ENCODE peak calls at places on chromosomes 12 and 14, in ten cellular contexts. One of them, this sample, is unnamed. For H3K4me1, the result is how much of the 10 kb centered on the place peaks cover.

GRCh38 chr14:35992816-35993511 is 166.8 kb downstream of the BRMS1L start:
- DNase-seq in mucosa of descending colon: no peak
- DNase-seq in neuronal stem cell: no peak
- DNase-seq in CD8-positive, alpha-beta memory T cell: no peak
- DNase-seq in heart right ventricle: no peak
- DNase-seq in heart left ventricle: no peak
- DNase-seq in PC-3: no peak
- DNase-seq in IMR-90: no peak
- DNase-seq in mesenchymal stem cell: no peak
- DNase-seq in Panc1: no peak
- DNase-seq in this sample: no peak

GRCh38 chr12:53744730-53745129 is 7.0 kb downstream of the CISTR start:
- DNase-seq in mucosa of descending colon: no peak
- DNase-seq in neuronal stem cell: no peak
- DNase-seq in CD8-positive, alpha-beta memory T cell: no peak
- DNase-seq in heart right ventricle: no peak
- DNase-seq in heart left ventricle: no peak
- DNase-seq in PC-3: no peak
- DNase-seq in IMR-90: no peak
- DNase-seq in mesenchymal stem cell: no peak
- DNase-seq in Panc1: no peak
- DNase-seq in this sample: no peak

GRCh38 chr14:68168460-68169109 is 349.0 kb downstream of the RAD51B start:
- DNase-seq in mucosa of descending colon: no peak
- DNase-seq in neuronal stem cell: no peak
- DNase-seq in CD8-positive, alpha-beta memory T cell: no peak
- DNase-seq in heart right ventricle: no peak
- DNase-seq in heart left ventricle: no peak
- DNase-seq in PC-3: no peak
- DNase-seq in IMR-90: no peak
- DNase-seq in mesenchymal stem cell: no peak
- DNase-seq in Panc1: no peak
- DNase-seq in this sample: no peak

GRCh38 chr14:72847721-72848120 is 46.2 kb downstream of the DPF3 start:
- DNase-seq in mucosa of descending colon: no peak
- DNase-seq in neuronal stem cell: no peak
- DNase-seq in CD8-positive, alpha-beta memory T cell: no peak
- DNase-seq in heart right ventricle: no peak
- DNase-seq in heart left ventricle: no peak
- DNase-seq in PC-3: peak
- DNase-seq in IMR-90: no peak
- DNase-seq in mesenchymal stem cell: no peak
- DNase-seq in Panc1: no peak
- DNase-seq in this sample: no peak

GRCh38 chr12:115322275-115322674 is 638.3 kb upstream of the TBX3 start:
- DNase-seq in mucosa of descending colon: no peak
- DNase-seq in neuronal stem cell: no peak
- DNase-seq in CD8-positive, alpha-beta memory T cell: no peak
- DNase-seq in heart right ventricle: no peak
- DNase-seq in heart left ventricle: no peak
- DNase-seq in PC-3: peak
- DNase-seq in IMR-90: peak
- DNase-seq in mesenchymal stem cell: peak
- DNase-seq in Panc1: no peak
- DNase-seq in this sample: peak

GRCh38 chr12:46661161-46661845 is 164.5 kb downstream of the SLC38A4 start:
- DNase-seq in mucosa of descending colon: no peak
- DNase-seq in neuronal stem cell: peak
- DNase-seq in CD8-positive, alpha-beta memory T cell: peak
- DNase-seq in heart right ventricle: no peak
- DNase-seq in heart left ventricle: no peak
- DNase-seq in PC-3: peak
- DNase-seq in IMR-90: peak
- DNase-seq in mesenchymal stem cell: peak
- DNase-seq in Panc1: peak
- DNase-seq in this sample: peak

GRCh38 chr12:34290191-34290995 is 268.1 kb downstream of the ALG10 start:
- DNase-seq in mucosa of descending colon: peak
- DNase-seq in neuronal stem cell: no peak
- DNase-seq in CD8-positive, alpha-beta memory T cell: no peak
- DNase-seq in heart right ventricle: no peak
- DNase-seq in heart left ventricle: no peak
- DNase-seq in PC-3: no peak
- DNase-seq in IMR-90: no peak
- DNase-seq in mesenchymal stem cell: no peak
- DNase-seq in Panc1: no peak
- DNase-seq in this sample: no peak

GRCh38 chr12:105325117-105325516 is 5.4 kb upstream of the C12orf75 start:
- DNase-seq in mucosa of descending colon: no peak
- DNase-seq in neuronal stem cell: no peak
- DNase-seq in CD8-positive, alpha-beta memory T cell: no peak
- DNase-seq in heart right ventricle: no peak
- DNase-seq in heart left ventricle: no peak
- DNase-seq in PC-3: no peak
- DNase-seq in IMR-90: no peak
- DNase-seq in mesenchymal stem cell: no peak
- DNase-seq in Panc1: no peak
- DNase-seq in this sample: no peak

GRCh38 chr14:24330973-24331674 is 3.7 kb downstream of the ADCY4 start:
- DNase-seq in mucosa of descending colon: no peak
- DNase-seq in neuronal stem cell: no peak
- DNase-seq in CD8-positive, alpha-beta memory T cell: no peak
- DNase-seq in heart right ventricle: no peak
- DNase-seq in heart left ventricle: peak
- DNase-seq in PC-3: no peak
- DNase-seq in IMR-90: no peak
- DNase-seq in mesenchymal stem cell: no peak
- DNase-seq in Panc1: no peak
- DNase-seq in this sample: no peak

GRCh38 chr14:50825307-50825706 is 5.7 kb downstream of the NIN start:
- DNase-seq in mucosa of descending colon: no peak
- DNase-seq in neuronal stem cell: no peak
- DNase-seq in CD8-positive, alpha-beta memory T cell: no peak
- DNase-seq in heart right ventricle: no peak
- DNase-seq in heart left ventricle: no peak
- DNase-seq in PC-3: no peak
- DNase-seq in IMR-90: no peak
- DNase-seq in mesenchymal stem cell: no peak
- DNase-seq in Panc1: no peak
- DNase-seq in this sample: no peak
- H3K4me1 ChIP-seq in mucosa of descending colon: under half
- H3K4me1 ChIP-seq in neuronal stem cell: under half
- H3K4me1 ChIP-seq in CD8-positive, alpha-beta memory T cell: half or more
- H3K4me1 ChIP-seq in heart right ventricle: half or more
- H3K4me1 ChIP-seq in heart left ventricle: under half
- H3K4me1 ChIP-seq in PC-3: under half
- H3K4me1 ChIP-seq in IMR-90: under half
- H3K4me1 ChIP-seq in mesenchymal stem cell: under half
- H3K4me1 ChIP-seq in Panc1: under half
- H3K4me1 ChIP-seq in this sample: under half

DNA sequence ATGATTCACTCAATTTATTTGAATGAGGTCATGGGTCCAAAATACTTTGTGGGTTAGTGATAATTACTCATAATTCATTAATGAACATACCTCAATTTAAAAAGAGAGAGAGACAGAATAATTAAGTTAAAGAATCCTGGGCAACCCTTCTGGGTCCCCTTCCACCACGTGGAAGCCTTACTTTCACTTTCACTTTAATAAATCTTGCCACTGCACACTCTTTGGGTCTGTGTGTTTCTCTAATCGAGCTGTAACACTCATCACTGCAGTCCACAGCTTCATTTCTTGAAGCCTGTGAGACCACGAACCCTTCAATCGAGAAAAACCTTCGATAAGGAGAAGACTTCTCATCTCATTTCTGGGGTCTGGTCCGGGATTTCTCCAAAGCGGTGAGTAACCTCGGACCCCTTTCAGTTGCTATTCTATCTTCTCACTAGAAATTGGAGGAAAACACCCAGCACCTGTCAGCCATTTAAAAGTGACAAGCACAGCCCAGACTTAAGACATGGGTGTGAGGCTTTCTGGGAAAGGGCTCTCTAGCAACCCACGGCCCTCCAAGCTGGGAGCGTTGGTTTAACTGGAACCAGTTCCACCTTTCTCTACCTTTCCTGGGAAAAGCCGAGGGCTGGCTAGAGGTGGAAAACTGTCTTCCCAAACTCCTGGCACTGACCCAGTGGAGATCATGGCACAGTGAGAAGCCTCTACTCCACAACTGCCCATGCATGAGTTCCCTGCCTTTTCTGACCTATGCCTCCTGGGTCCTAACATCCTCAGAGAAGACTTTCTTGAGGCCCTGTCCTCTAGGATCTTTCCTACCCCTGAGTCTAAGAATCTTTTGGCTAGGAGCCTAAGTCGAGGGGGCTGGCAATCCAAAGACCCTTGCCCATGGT is 148.8 kb upstream of the ATF7IP start:
- DNase-seq in mucosa of descending colon: no peak
- DNase-seq in neuronal stem cell: no peak
- DNase-seq in CD8-positive, alpha-beta memory T cell: no peak
- DNase-seq in heart right ventricle: no peak
- DNase-seq in heart left ventricle: no peak
- DNase-seq in PC-3: peak
- DNase-seq in IMR-90: peak
- DNase-seq in mesenchymal stem cell: peak
- DNase-seq in Panc1: no peak
- DNase-seq in this sample: peak
- H3K4me1 ChIP-seq in mucosa of descending colon: under half
- H3K4me1 ChIP-seq in neuronal stem cell: under half
- H3K4me1 ChIP-seq in CD8-positive, alpha-beta memory T cell: under half
- H3K4me1 ChIP-seq in heart right ventricle: under half
- H3K4me1 ChIP-seq in heart left ventricle: under half
- H3K4me1 ChIP-seq in PC-3: under half
- H3K4me1 ChIP-seq in IMR-90: under half
- H3K4me1 ChIP-seq in mesenchymal stem cell: under half
- H3K4me1 ChIP-seq in Panc1: under half
- H3K4me1 ChIP-seq in this sample: under half

GRCh38 chr12:119668315-119668651 is 350 bp downstream of the PRKAB1 start:
- DNase-seq in mucosa of descending colon: no peak
- DNase-seq in neuronal stem cell: no peak
- DNase-seq in CD8-positive, alpha-beta memory T cell: no peak
- DNase-seq in heart right ventricle: no peak
- DNase-seq in heart left ventricle: no peak
- DNase-seq in PC-3: peak
- DNase-seq in IMR-90: peak
- DNase-seq in mesenchymal stem cell: no peak
- DNase-seq in Panc1: no peak
- DNase-seq in this sample: peak
- H3K4me1 ChIP-seq in mucosa of descending colon: under half
- H3K4me1 ChIP-seq in neuronal stem cell: under half
- H3K4me1 ChIP-seq in CD8-positive, alpha-beta memory T cell: under half
- H3K4me1 ChIP-seq in heart right ventricle: half or more
- H3K4me1 ChIP-seq in heart left ventricle: under half
- H3K4me1 ChIP-seq in PC-3: under half
- H3K4me1 ChIP-seq in IMR-90: under half
- H3K4me1 ChIP-seq in mesenchymal stem cell: under half
- H3K4me1 ChIP-seq in Panc1: under half
- H3K4me1 ChIP-seq in this sample: under half

GRCh38 chr12:120842595-120842994 is 61.6 kb downstream of the SPPL3 start:
- DNase-seq in mucosa of descending colon: no peak
- DNase-seq in neuronal stem cell: no peak
- DNase-seq in CD8-positive, alpha-beta memory T cell: no peak
- DNase-seq in heart right ventricle: no peak
- DNase-seq in heart left ventricle: no peak
- DNase-seq in PC-3: no peak
- DNase-seq in IMR-90: peak
- DNase-seq in mesenchymal stem cell: no peak
- DNase-seq in Panc1: no peak
- DNase-seq in this sample: peak
- H3K4me1 ChIP-seq in mucosa of descending colon: under half
- H3K4me1 ChIP-seq in neuronal stem cell: under half
- H3K4me1 ChIP-seq in CD8-positive, alpha-beta memory T cell: under half
- H3K4me1 ChIP-seq in heart right ventricle: half or more
- H3K4me1 ChIP-seq in heart left ventricle: under half
- H3K4me1 ChIP-seq in PC-3: under half
- H3K4me1 ChIP-seq in IMR-90: under half
- H3K4me1 ChIP-seq in mesenchymal stem cell: under half
- H3K4me1 ChIP-seq in Panc1: under half
- H3K4me1 ChIP-seq in this sample: under half

This sample was measured in fibroblast of lung.